ENCODE peak calls at places on chromosomes 3 and 15, in eight cellular contexts. E is stimulated activated CD4-positive, alpha-beta T cell treated with anti-CD3 and anti-CD28 coated beads, Interleukin-4, amount 100 ng/mL, for 4 hours; S is choroid plexus epithelial cell; T is smooth muscle cell of the brain vasculature; P is OCI-M1; A is left cardiac atrium; F is bronchial epithelial cell; Y is T-helper 9 cell. D is an unnamed sample.

GRCh38 chr3:29561651-29562050 is 280.8 kb downstream of the RBMS3 start:
- DNase-seq in Y (no peak), A (no peak), S (no peak), F (no peak), E (no peak), P (no peak), T (no peak), D (no peak)

GRCh38 chr3:146131616-146132410 is 29.2 kb downstream of the PLOD2 start:
- DNase-seq in Y (no peak), S (peak; percentile 88), E (no peak), T (no peak), A (no peak), P (peak; percentile 20), F (peak; percentile 38), D (no peak)

GRCh38 chr15:69074011-69074842 is 59.7 kb downstream of the NOX5 start:
- DNase-seq in T (no peak), E (no peak), A (peak; percentile 72), Y (no peak), P (peak; percentile 61), F (peak; percentile 50), S (peak; percentile 67), D (peak; percentile 49)

GRCh38 chr15:43150171-43150929 is 17.0 kb downstream of the TMEM62 start:
- DNase-seq in T (no peak), A (no peak), P (no peak), S (peak; percentile 90), F (peak; percentile 100), E (no peak), Y (no peak), D (no peak)

GRCh38 chr3:67094769-67095168 is 96.7 kb downstream of the KBTBD8 start:
- DNase-seq in E (no peak), S (peak; percentile 47), P (no peak), A (no peak), F (no peak), T (no peak), Y (no peak), D (peak; percentile 21)

GRCh38 chr3:104916971-104917370 is 449.7 kb upstream of the ALCAM start:
- DNase-seq in F (no peak), A (no peak), S (peak; percentile 38), P (no peak), E (no peak), T (no peak), Y (no peak), D (no peak)

GRCh38 chr3:58560771-58561311 is 16.4 kb downstream of the FAM107A start:
- DNase-seq in E (no peak), A (no peak), P (peak; percentile 7), Y (no peak), T (no peak), S (peak; percentile 98), F (peak; percentile 63), D (peak; percentile 58)

GRCh38 chr15:66097151-66098018 is 156.2 kb downstream of the MEGF11 start:
- DNase-seq in A (no peak), Y (no peak), S (no peak), F (no peak), P (no peak), T (no peak), E (no peak), D (no peak)

GRCh38 chr3:171677706-171678105 is 132.6 kb downstream of the PLD1 start:
- DNase-seq in F (no peak), A (no peak), Y (no peak), S (no peak), P (no peak), E (no peak), T (no peak), D (no peak)

GRCh38 chr3:66469220-66469640 is 31.6 kb downstream of the LRIG1 start:
- DNase-seq in P (peak; percentile 20), Y (no peak), T (no peak), S (peak; percentile 44), E (no peak), F (peak; percentile 38), A (no peak), D (no peak)

GRCh38 chr3:192933779-192934456 is 16.3 kb upstream of the MB21D2 start:
- DNase-seq in Y (no peak), P (no peak), A (no peak), E (no peak), F (peak; percentile 56), T (no peak), S (peak; percentile 35), D (no peak)

GRCh38 chr3:19825175-19825574 is 108.8 kb downstream of the EFHB start:
- DNase-seq in E (no peak), A (no peak), T (no peak), P (no peak), F (no peak), S (no peak), Y (no peak), D (no peak)

GRCh38 chr3:13115616-13115910 is 42.3 kb upstream of the IQSEC1 start:
- DNase-seq in F (no peak), P (no peak), T (no peak), Y (no peak), E (no peak), S (no peak), A (peak; percentile 2), D (no peak)

GRCh38 chr3:124420392-124420791 is 309.9 kb upstream of the UMPS start:
- DNase-seq in Y (no peak), T (no peak), F (no peak), E (no peak), P (no peak), A (no peak), S (no peak), D (no peak)

GRCh38 chr3:67863869-67864268 is 209.5 kb upstream of the SUCLG2 start:
- DNase-seq in S (peak; percentile 52), A (no peak), F (peak; percentile 8), P (no peak), E (no peak), Y (no peak), T (no peak), D (no peak)

GRCh38 chr3:119365418-119365817 is 71.2 kb downstream of the ARHGAP31 start:
- DNase-seq in S (no peak), F (no peak), A (no peak), T (no peak), Y (no peak), E (no peak), P (no peak), D (no peak)

GRCh38 chr3:99659032-99659431 is 20.6 kb downstream of the COL8A1 start:
- DNase-seq in Y (no peak), A (peak; percentile 51), E (no peak), T (peak; percentile 84), P (no peak), S (peak; percentile 100), F (peak; percentile 99), D (no peak)

GRCh38 chr3:135238866-135239434 is 443.9 kb downstream of the EPHB1 start:
- DNase-seq in Y (no peak), A (no peak), P (no peak), S (no peak), F (no peak), T (no peak), E (no peak), D (no peak)

GRCh38 chr3:46923559-46924350 is 46.2 kb downstream of the PTH1R start:
- DNase-seq in S (peak; percentile 48), P (peak; percentile 27), A (no peak), F (no peak), Y (no peak), T (no peak), E (peak; percentile 29), D (no peak)

GRCh38 chr3:60809857-60810256 is 441.4 kb downstream of the FHIT start:
- DNase-seq in T (no peak), P (peak; percentile 61), A (no peak), Y (no peak), E (no peak), F (peak; percentile 94), S (no peak), D (no peak)

GRCh38 chr3:17810759-17811158 is 68.3 kb upstream of the TBC1D5 start:
- DNase-seq in E (no peak), T (no peak), S (no peak), A (no peak), F (peak; percentile 44), Y (no peak), P (peak; percentile 22), D (no peak)

GRCh38 chr15:95884276-95884675 is 446.2 kb upstream of the NR2F2 start:
- DNase-seq in P (no peak), A (no peak), Y (no peak), F (no peak), T (no peak), S (no peak), E (no peak), D (no peak)

GRCh38 chr3:79057756-79058155 is 710.0 kb downstream of the ROBO1 start:
- DNase-seq in F (no peak), S (no peak), P (no peak), A (no peak), Y (no peak), T (no peak), E (no peak), D (no peak)

GRCh38 chr3:124429129-124429815 is 301.0 kb upstream of the UMPS start:
- DNase-seq in T (no peak), Y (no peak), A (no peak), P (peak; percentile 22), E (no peak), F (peak; percentile 85), S (peak; percentile 26), D (no peak)

GRCh38 chr3:16280671-16281070 is 15.7 kb downstream of the OXNAD1 start:
- DNase-seq in S (no peak), T (peak; percentile 31), A (no peak), P (no peak), E (no peak), Y (no peak), F (no peak), D (no peak)

GRCh38 chr15:100714034-100714748 is 111.8 kb downstream of the ASB7 start:
- DNase-seq in F (no peak), T (no peak), P (no peak), A (no peak), Y (no peak), S (no peak), E (no peak), D (no peak)

GRCh38 chr3:151124476-151124875 is 39.0 kb downstream of the MED12L start:
- DNase-seq in E (no peak), T (no peak), Y (no peak), A (no peak), P (no peak), S (peak; percentile 33), F (peak; percentile 79), D (no peak)

GRCh38 chr15:92903588-92903955 is 3.4 kb downstream of the CHD2 start:
- DNase-seq in Y (no peak), E (no peak), S (no peak), A (no peak), P (no peak), T (no peak), F (no peak), D (no peak)

GRCh38 chr3:60703956-60704736 is 547.1 kb downstream of the FHIT start:
- DNase-seq in P (no peak), A (no peak), F (no peak), Y (no peak), E (no peak), S (no peak), T (no peak), D (no peak)

GRCh38 chr3:154430014-154430413 is at the start of gene GPR149:
- DNase-seq in Y (no peak), P (no peak), E (no peak), F (peak; percentile 53), A (no peak), T (no peak), S (no peak), D (peak; percentile 25)

GRCh38 chr3:176872771-176873209 is 324.5 kb downstream of the TBL1XR1 start:
- DNase-seq in S (peak; percentile 80), A (peak; percentile 29), P (peak; percentile 63), F (peak; percentile 60), T (peak; percentile 15), Y (peak; percentile 28), E (peak; percentile 30), D (peak; percentile 65)

GRCh38 chr15:49620174-49620573 is 444 bp downstream of the FAM227B start:
- DNase-seq in F (peak; percentile 53), P (peak; percentile 74), A (no peak), E (no peak), T (no peak), Y (no peak), S (peak; percentile 59), D (no peak)

GRCh38 chr3:122982202-122983185 is 45.1 kb downstream of the SEMA5B start:
- DNase-seq in F (no peak), E (no peak), P (no peak), T (no peak), S (no peak), Y (no peak), A (no peak), D (no peak)

GRCh38 chr15:75775296-75776074 is 62.8 kb upstream of the CSPG4 start:
- DNase-seq in T (no peak), A (no peak), P (peak; percentile 7), Y (no peak), F (no peak), S (no peak), E (no peak), D (no peak)